ENCODE peak calls at places on chromosomes 4 and X, in eight cellular contexts. One of them, this sample, is unnamed.

GRCh38 chr4:183229397-183229796 is 90.7 kb downstream of the CLDN22 start:
- DNase-seq in stimulated activated CD8-positive, alpha-beta memory T cell treated with anti-CD3 and anti-CD28 coated beads, Interleukin-2, amount 100 ng/mL, for 1 hour: no peak
- DNase-seq in M059J: peak; percentile 28
- DNase-seq in RPMI7951: peak; percentile 14
- DNase-seq in MM.1S: no peak
- DNase-seq in HTR-8/SVneo: peak; percentile 15
- DNase-seq in B cell: no peak
- DNase-seq in tibial nerve: no peak
- DNase-seq in this sample: no peak

GRCh38 chr4:158005021-158005420 is 167.8 kb downstream of the GASK1B start:
- DNase-seq in stimulated activated CD8-positive, alpha-beta memory T cell treated with anti-CD3 and anti-CD28 coated beads, Interleukin-2, amount 100 ng/mL, for 1 hour: no peak
- DNase-seq in M059J: no peak
- DNase-seq in RPMI7951: no peak
- DNase-seq in MM.1S: no peak
- DNase-seq in HTR-8/SVneo: no peak
- DNase-seq in B cell: no peak
- DNase-seq in tibial nerve: no peak
- DNase-seq in this sample: no peak

GRCh38 chr4:124936427-124936826 is 223.9 kb upstream of the ANKRD50 start:
- DNase-seq in stimulated activated CD8-positive, alpha-beta memory T cell treated with anti-CD3 and anti-CD28 coated beads, Interleukin-2, amount 100 ng/mL, for 1 hour: no peak
- DNase-seq in M059J: peak; percentile 76
- DNase-seq in RPMI7951: no peak
- DNase-seq in MM.1S: no peak
- DNase-seq in HTR-8/SVneo: no peak
- DNase-seq in B cell: no peak
- DNase-seq in tibial nerve: no peak
- DNase-seq in this sample: peak; percentile 78

GRCh38 chrX:120743266-120743665 is 113.4 kb upstream of the C1GALT1C1 start:
- DNase-seq in stimulated activated CD8-positive, alpha-beta memory T cell treated with anti-CD3 and anti-CD28 coated beads, Interleukin-2, amount 100 ng/mL, for 1 hour: no peak
- DNase-seq in M059J: no peak
- DNase-seq in RPMI7951: no peak
- DNase-seq in MM.1S: no peak
- DNase-seq in HTR-8/SVneo: no peak
- DNase-seq in B cell: no peak
- DNase-seq in tibial nerve: no peak
- DNase-seq in this sample: no peak

GRCh38 chrX:107146670-107147069 is 28.0 kb upstream of the RBM41 start:
- DNase-seq in stimulated activated CD8-positive, alpha-beta memory T cell treated with anti-CD3 and anti-CD28 coated beads, Interleukin-2, amount 100 ng/mL, for 1 hour: no peak
- DNase-seq in M059J: peak; percentile 2
- DNase-seq in RPMI7951: peak; percentile 36
- DNase-seq in MM.1S: no peak
- DNase-seq in HTR-8/SVneo: no peak
- DNase-seq in B cell: no peak
- DNase-seq in tibial nerve: no peak
- DNase-seq in this sample: no peak

GRCh38 chrX:71056857-71057256 is 11.3 kb downstream of the SNX12 start:
- DNase-seq in stimulated activated CD8-positive, alpha-beta memory T cell treated with anti-CD3 and anti-CD28 coated beads, Interleukin-2, amount 100 ng/mL, for 1 hour: no peak
- DNase-seq in M059J: no peak
- DNase-seq in RPMI7951: no peak
- DNase-seq in MM.1S: no peak
- DNase-seq in HTR-8/SVneo: no peak
- DNase-seq in B cell: no peak
- DNase-seq in tibial nerve: no peak
- DNase-seq in this sample: no peak

GRCh38 chrX:131830400-131831184 is 192.5 kb upstream of the STK26 start:
- DNase-seq in stimulated activated CD8-positive, alpha-beta memory T cell treated with anti-CD3 and anti-CD28 coated beads, Interleukin-2, amount 100 ng/mL, for 1 hour: no peak
- DNase-seq in M059J: peak; percentile 97
- DNase-seq in RPMI7951: peak; percentile 90
- DNase-seq in MM.1S: peak; percentile 92
- DNase-seq in HTR-8/SVneo: peak; percentile 15
- DNase-seq in B cell: peak; percentile 75
- DNase-seq in tibial nerve: peak; percentile 76
- DNase-seq in this sample: peak; percentile 96

GRCh38 chr4:164304240-164304639 is 449.7 kb upstream of the SMIM31 start:
- DNase-seq in stimulated activated CD8-positive, alpha-beta memory T cell treated with anti-CD3 and anti-CD28 coated beads, Interleukin-2, amount 100 ng/mL, for 1 hour: no peak
- DNase-seq in M059J: no peak
- DNase-seq in RPMI7951: no peak
- DNase-seq in MM.1S: no peak
- DNase-seq in HTR-8/SVneo: no peak
- DNase-seq in B cell: no peak
- DNase-seq in tibial nerve: no peak
- DNase-seq in this sample: no peak

GRCh38 chr4:34953145-34953799 is 1291.0 kb downstream of the ARAP2 start:
- DNase-seq in stimulated activated CD8-positive, alpha-beta memory T cell treated with anti-CD3 and anti-CD28 coated beads, Interleukin-2, amount 100 ng/mL, for 1 hour: no peak
- DNase-seq in M059J: peak; percentile 53
- DNase-seq in RPMI7951: peak; percentile 14
- DNase-seq in MM.1S: no peak
- DNase-seq in HTR-8/SVneo: no peak
- DNase-seq in B cell: no peak
- DNase-seq in tibial nerve: no peak
- DNase-seq in this sample: peak; percentile 51

GRCh38 chr4:93693141-93693540 is 135.4 kb upstream of the ATOH1 start:
- DNase-seq in stimulated activated CD8-positive, alpha-beta memory T cell treated with anti-CD3 and anti-CD28 coated beads, Interleukin-2, amount 100 ng/mL, for 1 hour: no peak
- DNase-seq in M059J: no peak
- DNase-seq in RPMI7951: no peak
- DNase-seq in MM.1S: no peak
- DNase-seq in HTR-8/SVneo: no peak
- DNase-seq in B cell: no peak
- DNase-seq in tibial nerve: no peak
- DNase-seq in this sample: no peak

GRCh38 chrX:133653363-133653762 is 238.1 kb upstream of the GPC4 start:
- DNase-seq in stimulated activated CD8-positive, alpha-beta memory T cell treated with anti-CD3 and anti-CD28 coated beads, Interleukin-2, amount 100 ng/mL, for 1 hour: no peak
- DNase-seq in M059J: no peak
- DNase-seq in RPMI7951: no peak
- DNase-seq in MM.1S: no peak
- DNase-seq in HTR-8/SVneo: no peak
- DNase-seq in B cell: no peak
- DNase-seq in tibial nerve: no peak
- DNase-seq in this sample: no peak

GRCh38 chr4:6124386-6125102 is 75.8 kb downstream of the JAKMIP1 start:
- DNase-seq in stimulated activated CD8-positive, alpha-beta memory T cell treated with anti-CD3 and anti-CD28 coated beads, Interleukin-2, amount 100 ng/mL, for 1 hour: no peak
- DNase-seq in M059J: no peak
- DNase-seq in RPMI7951: no peak
- DNase-seq in MM.1S: no peak
- DNase-seq in HTR-8/SVneo: no peak
- DNase-seq in B cell: no peak
- DNase-seq in tibial nerve: no peak
- DNase-seq in this sample: no peak

GRCh38 chrX:10519278-10519677 is 101.1 kb downstream of the MID1 start:
- DNase-seq in stimulated activated CD8-positive, alpha-beta memory T cell treated with anti-CD3 and anti-CD28 coated beads, Interleukin-2, amount 100 ng/mL, for 1 hour: no peak
- DNase-seq in M059J: no peak
- DNase-seq in RPMI7951: no peak
- DNase-seq in MM.1S: no peak
- DNase-seq in HTR-8/SVneo: no peak
- DNase-seq in B cell: no peak
- DNase-seq in tibial nerve: no peak
- DNase-seq in this sample: no peak

GRCh38 chr4:8373270-8373972 is 67.1 kb downstream of the ACOX3 start:
- DNase-seq in stimulated activated CD8-positive, alpha-beta memory T cell treated with anti-CD3 and anti-CD28 coated beads, Interleukin-2, amount 100 ng/mL, for 1 hour: no peak
- DNase-seq in M059J: no peak
- DNase-seq in RPMI7951: no peak
- DNase-seq in MM.1S: no peak
- DNase-seq in HTR-8/SVneo: no peak
- DNase-seq in B cell: no peak
- DNase-seq in tibial nerve: no peak
- DNase-seq in this sample: no peak

GRCh38 chr4:161717084-161717483 is 446.7 kb downstream of the FSTL5 start:
- DNase-seq in stimulated activated CD8-positive, alpha-beta memory T cell treated with anti-CD3 and anti-CD28 coated beads, Interleukin-2, amount 100 ng/mL, for 1 hour: no peak
- DNase-seq in M059J: no peak
- DNase-seq in RPMI7951: no peak
- DNase-seq in MM.1S: no peak
- DNase-seq in HTR-8/SVneo: no peak
- DNase-seq in B cell: no peak
- DNase-seq in tibial nerve: no peak
- DNase-seq in this sample: no peak

GRCh38 chrX:121641560-121641959 is 594.1 kb downstream of the GLUD2 start:
- DNase-seq in stimulated activated CD8-positive, alpha-beta memory T cell treated with anti-CD3 and anti-CD28 coated beads, Interleukin-2, amount 100 ng/mL, for 1 hour: no peak
- DNase-seq in M059J: peak; percentile 17
- DNase-seq in RPMI7951: peak; percentile 82
- DNase-seq in MM.1S: no peak
- DNase-seq in HTR-8/SVneo: no peak
- DNase-seq in B cell: no peak
- DNase-seq in tibial nerve: no peak
- DNase-seq in this sample: peak; percentile 81

GRCh38 chr4:149102765-149103164 is 660.6 kb upstream of the NR3C2 start:
- DNase-seq in stimulated activated CD8-positive, alpha-beta memory T cell treated with anti-CD3 and anti-CD28 coated beads, Interleukin-2, amount 100 ng/mL, for 1 hour: no peak
- DNase-seq in M059J: peak; percentile 7
- DNase-seq in RPMI7951: no peak
- DNase-seq in MM.1S: peak; percentile 75
- DNase-seq in HTR-8/SVneo: no peak
- DNase-seq in B cell: no peak
- DNase-seq in tibial nerve: no peak
- DNase-seq in this sample: no peak

GRCh38 chrX:10833299-10834169 is 213.1 kb upstream of the MID1 start:
- DNase-seq in stimulated activated CD8-positive, alpha-beta memory T cell treated with anti-CD3 and anti-CD28 coated beads, Interleukin-2, amount 100 ng/mL, for 1 hour: no peak
- DNase-seq in M059J: no peak
- DNase-seq in RPMI7951: no peak
- DNase-seq in MM.1S: no peak
- DNase-seq in HTR-8/SVneo: peak; percentile 9
- DNase-seq in B cell: no peak
- DNase-seq in tibial nerve: peak; percentile 4
- DNase-seq in this sample: no peak

GRCh38 chrX:127877358-127877757 is 174.8 kb downstream of the ACTRT1 start:
- DNase-seq in stimulated activated CD8-positive, alpha-beta memory T cell treated with anti-CD3 and anti-CD28 coated beads, Interleukin-2, amount 100 ng/mL, for 1 hour: no peak
- DNase-seq in M059J: no peak
- DNase-seq in RPMI7951: no peak
- DNase-seq in MM.1S: no peak
- DNase-seq in HTR-8/SVneo: no peak
- DNase-seq in B cell: no peak
- DNase-seq in tibial nerve: no peak
- DNase-seq in this sample: no peak

GRCh38 chr4:111048316-111048715 is 425.4 kb upstream of the PITX2 start:
- DNase-seq in stimulated activated CD8-positive, alpha-beta memory T cell treated with anti-CD3 and anti-CD28 coated beads, Interleukin-2, amount 100 ng/mL, for 1 hour: no peak
- DNase-seq in M059J: no peak
- DNase-seq in RPMI7951: no peak
- DNase-seq in MM.1S: no peak
- DNase-seq in HTR-8/SVneo: no peak
- DNase-seq in B cell: no peak
- DNase-seq in tibial nerve: no peak
- DNase-seq in this sample: no peak

GRCh38 chrX:95346854-95347253 is 1337.8 kb upstream of the DIAPH2 start:
- DNase-seq in stimulated activated CD8-positive, alpha-beta memory T cell treated with anti-CD3 and anti-CD28 coated beads, Interleukin-2, amount 100 ng/mL, for 1 hour: no peak
- DNase-seq in M059J: no peak
- DNase-seq in RPMI7951: peak; percentile 0
- DNase-seq in MM.1S: peak; percentile 36
- DNase-seq in HTR-8/SVneo: no peak
- DNase-seq in B cell: no peak
- DNase-seq in tibial nerve: no peak
- DNase-seq in this sample: peak; percentile 6

GRCh38 chr4:128604840-128605239 is 204.7 kb upstream of the JADE1 start:
- DNase-seq in stimulated activated CD8-positive, alpha-beta memory T cell treated with anti-CD3 and anti-CD28 coated beads, Interleukin-2, amount 100 ng/mL, for 1 hour: no peak
- DNase-seq in M059J: peak; percentile 48
- DNase-seq in RPMI7951: no peak
- DNase-seq in MM.1S: no peak
- DNase-seq in HTR-8/SVneo: no peak
- DNase-seq in B cell: no peak
- DNase-seq in tibial nerve: no peak
- DNase-seq in this sample: no peak

GRCh38 chr4:53613428-53613827 is 22.1 kb upstream of the LNX1 start:
- DNase-seq in stimulated activated CD8-positive, alpha-beta memory T cell treated with anti-CD3 and anti-CD28 coated beads, Interleukin-2, amount 100 ng/mL, for 1 hour: no peak
- DNase-seq in M059J: no peak
- DNase-seq in RPMI7951: no peak
- DNase-seq in MM.1S: no peak
- DNase-seq in HTR-8/SVneo: no peak
- DNase-seq in B cell: no peak
- DNase-seq in tibial nerve: no peak
- DNase-seq in this sample: no peak

GRCh38 chrX:154490021-154490413 is 412 bp downstream of the SLC10A3 start:
- DNase-seq in stimulated activated CD8-positive, alpha-beta memory T cell treated with anti-CD3 and anti-CD28 coated beads, Interleukin-2, amount 100 ng/mL, for 1 hour: no peak
- DNase-seq in M059J: peak; percentile 81
- DNase-seq in RPMI7951: peak; percentile 74
- DNase-seq in MM.1S: peak; percentile 43
- DNase-seq in HTR-8/SVneo: no peak
- DNase-seq in B cell: no peak
- DNase-seq in tibial nerve: no peak
- DNase-seq in this sample: no peak

GRCh38 chr4:38782452-38783108 is at the start of gene TLR10:
- DNase-seq in stimulated activated CD8-positive, alpha-beta memory T cell treated with anti-CD3 and anti-CD28 coated beads, Interleukin-2, amount 100 ng/mL, for 1 hour: no peak
- DNase-seq in M059J: peak; percentile 55
- DNase-seq in RPMI7951: peak; percentile 44
- DNase-seq in MM.1S: peak; percentile 71
- DNase-seq in HTR-8/SVneo: peak; percentile 49
- DNase-seq in B cell: peak; percentile 85
- DNase-seq in tibial nerve: peak; percentile 77
- DNase-seq in this sample: peak; percentile 46

GRCh38 chrX:110055616-110056015 is 52.7 kb downstream of the TMEM164 start:
- DNase-seq in stimulated activated CD8-positive, alpha-beta memory T cell treated with anti-CD3 and anti-CD28 coated beads, Interleukin-2, amount 100 ng/mL, for 1 hour: no peak
- DNase-seq in M059J: peak; percentile 38
- DNase-seq in RPMI7951: peak; percentile 34
- DNase-seq in MM.1S: no peak
- DNase-seq in HTR-8/SVneo: no peak
- DNase-seq in B cell: no peak
- DNase-seq in tibial nerve: no peak
- DNase-seq in this sample: no peak

GRCh38 chr4:77776182-77777134 is 42.7 kb downstream of the CNOT6L start:
- DNase-seq in stimulated activated CD8-positive, alpha-beta memory T cell treated with anti-CD3 and anti-CD28 coated beads, Interleukin-2, amount 100 ng/mL, for 1 hour: no peak
- DNase-seq in M059J: peak; percentile 15
- DNase-seq in RPMI7951: peak; percentile 21
- DNase-seq in MM.1S: no peak
- DNase-seq in HTR-8/SVneo: no peak
- DNase-seq in B cell: no peak
- DNase-seq in tibial nerve: no peak
- DNase-seq in this sample: peak; percentile 45

GRCh38 chrX:74437530-74437929 is 16.2 kb downstream of the SLC16A2 start:
- DNase-seq in stimulated activated CD8-positive, alpha-beta memory T cell treated with anti-CD3 and anti-CD28 coated beads, Interleukin-2, amount 100 ng/mL, for 1 hour: no peak
- DNase-seq in M059J: no peak
- DNase-seq in RPMI7951: no peak
- DNase-seq in MM.1S: no peak
- DNase-seq in HTR-8/SVneo: no peak
- DNase-seq in B cell: no peak
- DNase-seq in tibial nerve: no peak
- DNase-seq in this sample: no peak

GRCh38 chr4:25160714-25161598 is 707 bp upstream of the SEPSECS start:
- DNase-seq in stimulated activated CD8-positive, alpha-beta memory T cell treated with anti-CD3 and anti-CD28 coated beads, Interleukin-2, amount 100 ng/mL, for 1 hour: no peak
- DNase-seq in M059J: peak; percentile 51
- DNase-seq in RPMI7951: peak; percentile 3
- DNase-seq in MM.1S: no peak
- DNase-seq in HTR-8/SVneo: peak; percentile 7
- DNase-seq in B cell: no peak
- DNase-seq in tibial nerve: peak; percentile 15
- DNase-seq in this sample: peak; percentile 47

GRCh38 chr4:98284640-98285046 is 23.5 kb downstream of the RAP1GDS1 start:
- DNase-seq in stimulated activated CD8-positive, alpha-beta memory T cell treated with anti-CD3 and anti-CD28 coated beads, Interleukin-2, amount 100 ng/mL, for 1 hour: no peak
- DNase-seq in M059J: peak; percentile 82
- DNase-seq in RPMI7951: peak; percentile 41
- DNase-seq in MM.1S: no peak
- DNase-seq in HTR-8/SVneo: peak; percentile 3
- DNase-seq in B cell: no peak
- DNase-seq in tibial nerve: no peak
- DNase-seq in this sample: peak; percentile 4

GRCh38 chr4:149344436-149344835 is 471.2 kb downstream of the IQCM start:
- DNase-seq in stimulated activated CD8-positive, alpha-beta memory T cell treated with anti-CD3 and anti-CD28 coated beads, Interleukin-2, amount 100 ng/mL, for 1 hour: no peak
- DNase-seq in M059J: peak; percentile 46
- DNase-seq in RPMI7951: peak; percentile 5
- DNase-seq in MM.1S: no peak
- DNase-seq in HTR-8/SVneo: no peak
- DNase-seq in B cell: no peak
- DNase-seq in tibial nerve: no peak
- DNase-seq in this sample: peak; percentile 33

GRCh38 chr4:165991325-165992180 is 118.5 kb downstream of the TLL1 start:
- DNase-seq in stimulated activated CD8-positive, alpha-beta memory T cell treated with anti-CD3 and anti-CD28 coated beads, Interleukin-2, amount 100 ng/mL, for 1 hour: no peak
- DNase-seq in M059J: peak; percentile 59
- DNase-seq in RPMI7951: no peak
- DNase-seq in MM.1S: no peak
- DNase-seq in HTR-8/SVneo: no peak
- DNase-seq in B cell: no peak
- DNase-seq in tibial nerve: no peak
- DNase-seq in this sample: no peak

GRCh38 chrX:37380920-37381319 is 31.8 kb downstream of the PRRG1 start:
- DNase-seq in stimulated activated CD8-positive, alpha-beta memory T cell treated with anti-CD3 and anti-CD28 coated beads, Interleukin-2, amount 100 ng/mL, for 1 hour: no peak
- DNase-seq in M059J: peak; percentile 91
- DNase-seq in RPMI7951: peak; percentile 79
- DNase-seq in MM.1S: no peak
- DNase-seq in HTR-8/SVneo: no peak
- DNase-seq in B cell: no peak
- DNase-seq in tibial nerve: no peak
- DNase-seq in this sample: peak; percentile 66

This sample was measured in H4.